ENCODE peak calls at places on chromosomes 5 and 9, in four cellular contexts. One of them, this sample, is unnamed.

GRCh38 chr5:172778223-172778814 is 7.3 kb upstream of the DUSP1 start:
- DNase-seq in fibroblast of lung: peak; percentile 91
- DNase-seq in HCT116: peak; percentile 90
- DNase-seq in keratinocyte: peak; percentile 89
- DNase-seq in this sample: peak; percentile 95

GRCh38 chr5:3384531-3384930 is 211.1 kb upstream of the IRX1 start:
- DNase-seq in HCT116: no peak
- DNase-seq in fibroblast of lung: no peak
- DNase-seq in keratinocyte: no peak
- DNase-seq in this sample: no peak

GRCh38 chr5:73998496-73998895 is 372.5 kb downstream of the ARHGEF28 start:
- DNase-seq in keratinocyte: no peak
- DNase-seq in HCT116: no peak
- DNase-seq in fibroblast of lung: peak; percentile 48
- DNase-seq in this sample: no peak

GRCh38 chr5:83608122-83608521 is 112.5 kb downstream of the HAPLN1 start:
- DNase-seq in HCT116: peak; percentile 38
- DNase-seq in keratinocyte: no peak
- DNase-seq in fibroblast of lung: peak; percentile 63
- DNase-seq in this sample: no peak

GRCh38 chr5:76503929-76504328 is 100.8 kb downstream of the IQGAP2 start:
- DNase-seq in fibroblast of lung: no peak
- DNase-seq in HCT116: no peak
- DNase-seq in keratinocyte: no peak
- DNase-seq in this sample: no peak

GRCh38 chr5:171907731-171908343 is 98.6 kb downstream of the FBXW11 start:
- DNase-seq in HCT116: peak; percentile 37
- DNase-seq in keratinocyte: no peak
- DNase-seq in fibroblast of lung: peak; percentile 50
- DNase-seq in this sample: peak; percentile 37

GRCh38 chr5:88085462-88085861 is 183.2 kb downstream of the TMEM161B start:
- DNase-seq in HCT116: no peak
- DNase-seq in fibroblast of lung: peak; percentile 4
- DNase-seq in keratinocyte: no peak
- DNase-seq in this sample: no peak

GRCh38 chr9:8872802-8873201 is 1073.2 kb upstream of the DMAC1 start:
- DNase-seq in HCT116: no peak
- DNase-seq in fibroblast of lung: peak; percentile 69
- DNase-seq in keratinocyte: no peak
- DNase-seq in this sample: no peak

GRCh38 chr9:115691686-115692085 is 461.9 kb upstream of the PAPPA start:
- DNase-seq in keratinocyte: no peak
- DNase-seq in HCT116: no peak
- DNase-seq in fibroblast of lung: peak; percentile 83
- DNase-seq in this sample: no peak

GRCh38 chr9:18396102-18396728 is 77.7 kb upstream of the ADAMTSL1 start:
- DNase-seq in fibroblast of lung: peak; percentile 17
- DNase-seq in keratinocyte: no peak
- DNase-seq in HCT116: no peak
- DNase-seq in this sample: no peak

GRCh38 chr9:137456061-137456863 is 2.9 kb downstream of the NSMF start:
- DNase-seq in keratinocyte: no peak
- DNase-seq in fibroblast of lung: peak; percentile 77
- DNase-seq in HCT116: no peak
- DNase-seq in this sample: no peak

DNA sequence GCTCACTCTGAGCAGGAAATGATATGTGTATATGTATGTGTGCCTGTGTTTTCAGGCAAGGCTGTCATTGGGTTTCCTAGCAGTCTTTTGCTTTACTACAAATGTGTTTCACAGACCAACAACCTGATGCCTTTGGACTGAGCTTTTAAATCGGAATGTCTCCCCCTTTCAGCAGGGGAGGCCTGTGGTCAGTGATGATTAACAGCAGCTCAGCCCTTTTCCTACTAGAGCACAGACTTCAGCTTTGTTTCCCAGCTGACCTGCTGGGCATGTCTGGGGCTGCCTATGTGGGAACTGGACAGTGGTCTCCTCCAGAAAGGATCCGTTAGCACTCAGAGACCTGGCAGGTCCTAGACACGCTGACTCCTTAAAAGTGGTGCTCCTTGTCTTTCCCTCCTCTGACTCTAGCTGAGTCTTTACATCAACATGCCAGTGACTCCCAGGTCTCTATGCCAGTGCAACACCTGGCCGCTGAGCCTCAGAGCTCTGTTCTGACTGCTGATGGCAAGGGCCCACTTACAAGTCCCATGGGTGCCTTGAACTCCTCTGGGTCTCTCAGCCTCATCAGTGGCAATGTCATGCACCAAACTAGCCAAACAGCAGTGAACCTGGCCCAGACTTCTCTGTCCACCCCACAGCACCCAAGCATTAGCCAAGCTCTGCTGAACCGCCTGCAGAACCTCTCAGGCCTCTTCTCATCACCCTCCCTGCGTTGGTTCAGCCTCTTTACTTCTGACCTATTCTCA is 7.7 kb downstream of the MACROH2A1 start:
- DNase-seq in HCT116: no peak
- DNase-seq in fibroblast of lung: peak; percentile 98
- DNase-seq in keratinocyte: no peak
- DNase-seq in this sample: no peak
- H3K4me1 ChIP-seq in HCT116: peaks cover 18% of the 10 kb centered on the region
- H3K4me1 ChIP-seq in fibroblast of lung: peaks cover 49% of the 10 kb centered on the region
- H3K4me1 ChIP-seq in keratinocyte: peaks cover 75% of the 10 kb centered on the region
- H3K4me1 ChIP-seq in this sample: peaks cover 30% of the 10 kb centered on the region

GRCh38 chr9:129175515-129175824 is 2.6 kb downstream of the IER5L start:
- DNase-seq in HCT116: peak; percentile 12
- DNase-seq in fibroblast of lung: no peak
- DNase-seq in keratinocyte: no peak
- DNase-seq in this sample: no peak
- H3K9me3 ChIP-seq in HCT116: no peaks in the 10 kb centered on the region
- H3K9me3 ChIP-seq in fibroblast of lung: no peaks in the 10 kb centered on the region
- H3K9me3 ChIP-seq in keratinocyte: no peaks in the 10 kb centered on the region
- H3K9me3 ChIP-seq in this sample: no peaks in the 10 kb centered on the region

DNA sequence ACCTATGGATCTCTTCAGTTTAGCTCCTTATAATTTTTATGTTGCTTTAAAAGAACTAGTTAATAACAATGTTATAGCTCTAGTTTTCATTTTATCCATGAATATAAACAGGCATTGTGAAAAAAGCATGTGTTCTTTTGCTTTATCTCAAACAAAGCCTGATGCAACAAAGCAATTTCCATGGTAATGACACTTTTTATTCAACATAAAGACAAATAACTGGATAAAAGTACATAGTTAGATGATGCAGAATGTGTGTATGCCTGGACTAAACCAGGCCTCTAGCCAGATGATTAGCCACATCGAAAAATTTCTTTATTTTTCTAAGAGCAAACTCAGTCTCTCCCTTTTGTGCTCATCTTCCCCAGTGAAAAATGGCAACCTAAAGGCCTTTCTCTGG is 125.6 kb upstream of the TARS1 start:
- DNase-seq in fibroblast of lung: peak; percentile 29
- DNase-seq in HCT116: no peak
- DNase-seq in keratinocyte: no peak
- DNase-seq in this sample: no peak
- H3K4me2 ChIP-seq in fibroblast of lung: no peak overlapping the region
- H3K4me2 ChIP-seq in HCT116: no peak overlapping the region
- H3K4me2 ChIP-seq in keratinocyte: no peak overlapping the region
- H3K4me2 ChIP-seq in this sample: no peak overlapping the region

GRCh38 chr9:81234924-81235610 is 454.3 kb downstream of the TLE1 start:
- DNase-seq in HCT116: no peak
- DNase-seq in fibroblast of lung: no peak
- DNase-seq in keratinocyte: no peak
- DNase-seq in this sample: no peak
- H3K4me1 ChIP-seq in HCT116: no peaks in the 10 kb centered on the region
- H3K4me1 ChIP-seq in fibroblast of lung: no peaks in the 10 kb centered on the region
- H3K4me1 ChIP-seq in keratinocyte: no peaks in the 10 kb centered on the region
- H3K4me1 ChIP-seq in this sample: no peaks in the 10 kb centered on the region

GRCh38 chr5:28275931-28276330 is 1237.5 kb upstream of the CDH9 start:
- DNase-seq in fibroblast of lung: no peak
- DNase-seq in HCT116: no peak
- DNase-seq in keratinocyte: no peak
- DNase-seq in this sample: no peak
- H3K9me3 ChIP-seq in fibroblast of lung: no peaks in the 10 kb centered on the region
- H3K9me3 ChIP-seq in HCT116: peaks cover 4% of the 10 kb centered on the region
- H3K9me3 ChIP-seq in keratinocyte: no peaks in the 10 kb centered on the region
- H3K9me3 ChIP-seq in this sample: no peaks in the 10 kb centered on the region

GRCh38 chr5:68953885-68954617 is 139.8 kb upstream of the SLC30A5 start:
- DNase-seq in fibroblast of lung: no peak
- DNase-seq in keratinocyte: no peak
- DNase-seq in HCT116: no peak
- DNase-seq in this sample: no peak
- H3K4me2 ChIP-seq in fibroblast of lung: no peak overlapping the region
- H3K4me2 ChIP-seq in keratinocyte: no peak overlapping the region
- H3K4me2 ChIP-seq in HCT116: no peak overlapping the region
- H3K4me2 ChIP-seq in this sample: no peak overlapping the region

GRCh38 chr9:95017661-95018060 is 291.2 kb downstream of the AOPEP start:
- DNase-seq in HCT116: no peak
- DNase-seq in fibroblast of lung: no peak
- DNase-seq in keratinocyte: no peak
- DNase-seq in this sample: no peak
- H3K4me1 ChIP-seq in HCT116: peaks cover 13% of the 10 kb centered on the region
- H3K4me1 ChIP-seq in fibroblast of lung: peaks cover 20% of the 10 kb centered on the region
- H3K4me1 ChIP-seq in keratinocyte: peaks cover 55% of the 10 kb centered on the region
- H3K4me1 ChIP-seq in this sample: peaks cover 12% of the 10 kb centered on the region

This sample was measured in PC-9.